ENCODE peak calls at places on chromosomes 12 and 14, in six cellular contexts. R is endodermal cell, C is ascending aorta, A is lower lobe of right lung, W is vagina, T is BE2C. O is an unnamed sample.

GRCh38 chr12:127400231-127400630 is 866.7 kb upstream of the TMEM132C start:
- DNase-seq in R (no peak), C (no peak), A (no peak), W (peak; percentile 32), T (no peak), O (no peak)

GRCh38 chr14:60311417-60311816 is 62.4 kb downstream of the PPM1A start:
- DNase-seq in R (no peak), C (no peak), A (no peak), W (no peak), T (peak; percentile 43), O (no peak)

GRCh38 chr14:33612184-33612479 is 338.7 kb downstream of the EGLN3 start:
- DNase-seq in R (no peak), C (no peak), A (no peak), W (no peak), T (no peak), O (no peak)

GRCh38 chr14:22225526-22226133 is 363.4 kb downstream of the DAD1 start:
- DNase-seq in R (no peak), C (no peak), A (no peak), W (no peak), T (no peak), O (no peak)

GRCh38 chr14:91154851-91155625 is 41.2 kb downstream of the DGLUCY start:
- DNase-seq in R (no peak), C (no peak), A (no peak), W (no peak), T (peak; percentile 54), O (peak; percentile 68)

GRCh38 chr14:95296595-95297365 is 22.9 kb downstream of the CLMN start:
- DNase-seq in R (no peak), C (no peak), A (no peak), W (no peak), T (no peak), O (no peak)

GRCh38 chr14:49865431-49865859 is 12.9 kb upstream of the NEMF start:
- DNase-seq in R (peak; percentile 94), C (no peak), A (peak; percentile 83), W (no peak), T (peak; percentile 82), O (peak; percentile 85)

GRCh38 chr12:12505544-12506501 is 56.8 kb downstream of the DUSP16 start:
- DNase-seq in R (no peak), C (no peak), A (no peak), W (no peak), T (peak; percentile 40), O (no peak)

GRCh38 chr12:132828706-132829534 is at the start of gene GOLGA3:
- DNase-seq in R (peak; percentile 99), C (peak; percentile 54), A (peak; percentile 97), W (no peak), T (peak; percentile 95), O (peak; percentile 97)

GRCh38 chr14:92534863-92535654 is 21.5 kb downstream of the RIN3 start:
- DNase-seq in R (no peak), C (no peak), A (no peak), W (no peak), T (no peak), O (no peak)

GRCh38 chr14:92847220-92848148 is 53.4 kb downstream of the GOLGA5 start:
- DNase-seq in R (no peak), C (no peak), A (no peak), W (no peak), T (no peak), O (no peak)

GRCh38 chr12:79769860-79770485 is 79.2 kb upstream of the PAWR start:
- DNase-seq in R (no peak), C (no peak), A (no peak), W (no peak), T (no peak), O (no peak)
- TF ChIP-seq CTCF in R (no peak), C (no peak), A (no peak), W (no peak), T (no peak), O (no peak)

GRCh38 chr12:19234991-19235876 is 105.7 kb downstream of the PLEKHA5 start:
- DNase-seq in R (no peak), C (no peak), A (no peak), W (no peak), T (no peak), O (no peak)
- H3K4me1 ChIP-seq in R (peaks cover 4% of the 10 kb centered on the region), C (peaks cover 4% of the 10 kb centered on the region), A (peaks cover 6% of the 10 kb centered on the region), W (peaks cover 38% of the 10 kb centered on the region), T (peaks cover 13% of the 10 kb centered on the region), O (no peaks in the 10 kb centered on the region)

GRCh38 chr14:104201496-104201895 is 63.1 kb downstream of the KIF26A start:
- DNase-seq in R (no peak), C (no peak), A (no peak), W (no peak), T (no peak), O (no peak)
- H3K9me3 ChIP-seq in R (no peaks in the 10 kb centered on the region), C (no peaks in the 10 kb centered on the region), A (no peaks in the 10 kb centered on the region), W (no peaks in the 10 kb centered on the region), T (peaks cover 6% of the 10 kb centered on the region), O (no peaks in the 10 kb centered on the region)

DNA sequence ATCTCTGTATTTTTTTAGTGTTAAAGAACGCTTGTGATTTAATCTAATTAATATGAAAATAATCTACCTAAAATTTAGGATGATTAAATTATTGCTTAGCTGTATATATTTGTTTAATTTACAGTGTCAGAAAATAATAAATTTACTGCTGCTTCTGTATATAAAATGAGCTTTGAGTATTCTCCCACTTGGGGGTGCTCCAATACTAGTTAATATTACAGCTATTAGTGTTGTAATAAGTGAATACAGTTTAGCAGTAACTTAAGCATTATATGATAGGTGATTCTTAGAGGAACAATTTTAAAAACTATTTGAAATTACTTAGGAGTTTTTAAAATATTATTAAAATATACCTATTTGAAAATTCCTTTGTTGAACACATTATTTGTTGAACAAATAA is 62.2 kb downstream of the PAPOLA start:
- DNase-seq in R (no peak), C (no peak), A (no peak), W (no peak), T (no peak), O (no peak)
- TF ChIP-seq CTCF in R (no peak), C (no peak), A (no peak), W (no peak), T (no peak), O (no peak)

DNA sequence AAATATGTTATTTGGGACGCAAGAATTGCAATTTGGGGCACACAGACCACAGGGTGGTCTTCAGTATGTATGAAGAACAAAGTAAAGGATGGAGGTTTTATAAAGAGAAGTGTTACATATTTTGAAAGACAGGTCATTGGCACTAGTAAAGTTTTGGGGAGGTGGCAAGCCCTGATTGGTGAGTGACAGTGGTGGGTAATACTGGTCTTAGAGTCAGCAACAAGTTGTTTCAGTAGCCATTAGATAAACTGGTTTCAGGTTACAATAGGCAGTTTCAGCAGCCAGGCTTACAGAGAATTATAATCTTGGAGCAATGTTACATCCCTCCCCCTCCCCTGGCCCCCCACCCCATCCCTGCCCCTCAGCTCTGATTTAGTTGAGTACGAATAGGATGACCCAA is 17.5 kb downstream of the MARK3 start:
- DNase-seq in R (no peak), C (no peak), A (no peak), W (no peak), T (no peak), O (no peak)
- H3K4me1 ChIP-seq in R (peaks cover 5% of the 10 kb centered on the region), C (no peaks in the 10 kb centered on the region), A (peaks cover 97% of the 10 kb centered on the region), W (peaks cover 78% of the 10 kb centered on the region), T (peaks cover 4% of the 10 kb centered on the region), O (peaks cover 63% of the 10 kb centered on the region)

GRCh38 chr14:89688520-89688919 is 266.0 kb downstream of the EFCAB11 start:
- DNase-seq in R (no peak), C (no peak), A (no peak), W (no peak), T (no peak), O (no peak)

GRCh38 chr14:89684139-89684538 is 267.1 kb upstream of the FOXN3 start:
- DNase-seq in R (no peak), C (no peak), A (no peak), W (no peak), T (no peak), O (no peak)

GRCh38 chr14:89695846-89696245 is 258.7 kb downstream of the EFCAB11 start:
- DNase-seq in R (no peak), C (no peak), A (no peak), W (no peak), T (no peak), O (no peak)

GRCh38 chr14:89690139-89690538 is 264.4 kb downstream of the EFCAB11 start:
- DNase-seq in R (no peak), C (no peak), A (no peak), W (no peak), T (no peak), O (no peak)
- H3K9me3 ChIP-seq in R (no peaks in the 10 kb centered on the region), C (no peaks in the 10 kb centered on the region), A (no peaks in the 10 kb centered on the region), W (no peaks in the 10 kb centered on the region), T (no peaks in the 10 kb centered on the region), O (no peaks in the 10 kb centered on the region)

DNA sequence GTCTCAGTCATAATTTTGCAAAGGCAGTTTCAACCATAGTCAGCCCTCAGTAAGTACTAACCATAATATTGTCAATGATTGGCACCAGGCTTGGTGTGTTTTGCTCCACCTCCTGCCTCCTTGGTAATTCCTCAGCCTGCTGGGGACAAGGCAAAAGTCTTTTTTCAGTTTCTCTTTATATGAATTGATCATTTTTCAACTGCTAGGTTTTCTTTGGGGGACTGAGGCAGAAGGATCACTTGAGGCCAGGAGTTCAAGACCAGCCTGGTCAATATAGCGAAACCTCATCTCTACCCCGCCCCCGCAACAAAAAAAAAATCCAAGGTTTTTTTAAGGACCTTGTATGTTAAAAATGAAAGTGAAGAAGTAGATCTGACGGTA is 126.7 kb upstream of the AMIGO2 start:
- DNase-seq in R (no peak), C (no peak), A (no peak), W (no peak), T (no peak), O (no peak)
- TF ChIP-seq CTCF in R (no peak), C (no peak), A (no peak), W (no peak), T (no peak), O (no peak)